ENCODE peak calls at places on chromosomes 5 and 9, in six cellular contexts. One of them, this sample, is unnamed.
A peak's percentile ranks its signal among the peaks of the same experiment; 100 is the strongest.

GRCh38 chr9:37082214-37082765 is 38.1 kb upstream of the ZCCHC7 start:
- DNase-seq in adrenal gland: no peak
- DNase-seq in IMR-90: peak; percentile 28
- DNase-seq in esophagus muscularis mucosa: no peak
- DNase-seq in fibroblast of lung: peak; percentile 37
- DNase-seq in CD4-positive, CD25-positive, alpha-beta regulatory T cell: no peak
- DNase-seq in this sample: no peak

GRCh38 chr9:76733096-76733495 is 31.1 kb upstream of the PCA3 start:
- DNase-seq in adrenal gland: no peak
- DNase-seq in IMR-90: no peak
- DNase-seq in esophagus muscularis mucosa: peak; percentile 29
- DNase-seq in fibroblast of lung: peak; percentile 45
- DNase-seq in CD4-positive, CD25-positive, alpha-beta regulatory T cell: no peak
- DNase-seq in this sample: no peak

GRCh38 chr5:137022043-137022442 is 477.1 kb downstream of the SPOCK1 start:
- DNase-seq in adrenal gland: peak; percentile 40
- DNase-seq in IMR-90: no peak
- DNase-seq in esophagus muscularis mucosa: peak; percentile 90
- DNase-seq in fibroblast of lung: peak; percentile 48
- DNase-seq in CD4-positive, CD25-positive, alpha-beta regulatory T cell: no peak
- DNase-seq in this sample: peak; percentile 11

GRCh38 chr5:171924493-171925122 is 81.8 kb downstream of the FBXW11 start:
- DNase-seq in adrenal gland: no peak
- DNase-seq in IMR-90: no peak
- DNase-seq in esophagus muscularis mucosa: no peak
- DNase-seq in fibroblast of lung: no peak
- DNase-seq in CD4-positive, CD25-positive, alpha-beta regulatory T cell: no peak
- DNase-seq in this sample: no peak

GRCh38 chr5:169716287-169716686 is 79.2 kb downstream of the DOCK2 start:
- DNase-seq in adrenal gland: no peak
- DNase-seq in IMR-90: peak; percentile 74
- DNase-seq in esophagus muscularis mucosa: no peak
- DNase-seq in fibroblast of lung: peak; percentile 79
- DNase-seq in CD4-positive, CD25-positive, alpha-beta regulatory T cell: no peak
- DNase-seq in this sample: no peak

GRCh38 chr5:1751026-1751863 is 48.4 kb downstream of the MRPL36 start:
- DNase-seq in adrenal gland: no peak
- DNase-seq in IMR-90: no peak
- DNase-seq in esophagus muscularis mucosa: no peak
- DNase-seq in fibroblast of lung: no peak
- DNase-seq in CD4-positive, CD25-positive, alpha-beta regulatory T cell: no peak
- DNase-seq in this sample: no peak

GRCh38 chr9:132372177-132373095 is 17.6 kb upstream of the SETX start:
- DNase-seq in adrenal gland: peak; percentile 69
- DNase-seq in IMR-90: peak; percentile 36
- DNase-seq in esophagus muscularis mucosa: no peak
- DNase-seq in fibroblast of lung: no peak
- DNase-seq in CD4-positive, CD25-positive, alpha-beta regulatory T cell: no peak
- DNase-seq in this sample: peak; percentile 21

GRCh38 chr9:33677506-33677809 is 117.9 kb upstream of the PRSS3 start:
- DNase-seq in adrenal gland: no peak
- DNase-seq in IMR-90: no peak
- DNase-seq in esophagus muscularis mucosa: no peak
- DNase-seq in fibroblast of lung: no peak
- DNase-seq in CD4-positive, CD25-positive, alpha-beta regulatory T cell: no peak
- DNase-seq in this sample: no peak

GRCh38 chr9:132560604-132561304 is 21.7 kb upstream of the BARHL1 start:
- DNase-seq in adrenal gland: peak; percentile 57
- DNase-seq in IMR-90: no peak
- DNase-seq in esophagus muscularis mucosa: no peak
- DNase-seq in fibroblast of lung: no peak
- DNase-seq in CD4-positive, CD25-positive, alpha-beta regulatory T cell: no peak
- DNase-seq in this sample: no peak

GRCh38 chr5:10923310-10923709 is 162.3 kb upstream of the DAP start:
- DNase-seq in adrenal gland: no peak
- DNase-seq in IMR-90: no peak
- DNase-seq in esophagus muscularis mucosa: no peak
- DNase-seq in fibroblast of lung: no peak
- DNase-seq in CD4-positive, CD25-positive, alpha-beta regulatory T cell: no peak
- DNase-seq in this sample: no peak

GRCh38 chr9:129560849-129561248 is 60.1 kb downstream of the C9orf50 start:
- DNase-seq in adrenal gland: peak; percentile 72
- DNase-seq in IMR-90: no peak
- DNase-seq in esophagus muscularis mucosa: no peak
- DNase-seq in fibroblast of lung: no peak
- DNase-seq in CD4-positive, CD25-positive, alpha-beta regulatory T cell: no peak
- DNase-seq in this sample: peak; percentile 78

GRCh38 chr5:85614482-85614881 is 1003.3 kb upstream of the COX7C start:
- DNase-seq in adrenal gland: no peak
- DNase-seq in IMR-90: no peak
- DNase-seq in esophagus muscularis mucosa: no peak
- DNase-seq in fibroblast of lung: no peak
- DNase-seq in CD4-positive, CD25-positive, alpha-beta regulatory T cell: no peak
- DNase-seq in this sample: no peak

GRCh38 chr5:79042188-79042587 is 27.3 kb downstream of the DMGDH start:
- DNase-seq in adrenal gland: no peak
- DNase-seq in IMR-90: no peak
- DNase-seq in esophagus muscularis mucosa: no peak
- DNase-seq in fibroblast of lung: no peak
- DNase-seq in CD4-positive, CD25-positive, alpha-beta regulatory T cell: no peak
- DNase-seq in this sample: no peak

GRCh38 chr9:20985851-20986600 is 45.4 kb downstream of the HACD4 start:
- DNase-seq in adrenal gland: no peak
- DNase-seq in IMR-90: no peak
- DNase-seq in esophagus muscularis mucosa: no peak
- DNase-seq in fibroblast of lung: no peak
- DNase-seq in CD4-positive, CD25-positive, alpha-beta regulatory T cell: no peak
- DNase-seq in this sample: no peak

GRCh38 chr5:26662806-26663360 is 375.5 kb downstream of the CDH9 start:
- DNase-seq in adrenal gland: no peak
- DNase-seq in IMR-90: no peak
- DNase-seq in esophagus muscularis mucosa: no peak
- DNase-seq in fibroblast of lung: no peak
- DNase-seq in CD4-positive, CD25-positive, alpha-beta regulatory T cell: no peak
- DNase-seq in this sample: no peak

GRCh38 chr5:1745806-1746370 is 53.7 kb downstream of the MRPL36 start:
- DNase-seq in adrenal gland: peak; percentile 3
- DNase-seq in IMR-90: no peak
- DNase-seq in esophagus muscularis mucosa: no peak
- DNase-seq in fibroblast of lung: no peak
- DNase-seq in CD4-positive, CD25-positive, alpha-beta regulatory T cell: no peak
- DNase-seq in this sample: no peak

GRCh38 chr9:133073264-133074000 is 11.7 kb downstream of the CEL start:
- DNase-seq in adrenal gland: no peak
- DNase-seq in IMR-90: no peak
- DNase-seq in esophagus muscularis mucosa: no peak
- DNase-seq in fibroblast of lung: no peak
- DNase-seq in CD4-positive, CD25-positive, alpha-beta regulatory T cell: no peak
- DNase-seq in this sample: no peak

GRCh38 chr5:135313405-135313804 is 85.6 kb downstream of the MACROH2A1 start:
- DNase-seq in adrenal gland: no peak
- DNase-seq in IMR-90: no peak
- DNase-seq in esophagus muscularis mucosa: peak; percentile 81
- DNase-seq in fibroblast of lung: no peak
- DNase-seq in CD4-positive, CD25-positive, alpha-beta regulatory T cell: no peak
- DNase-seq in this sample: no peak

GRCh38 chr5:36662291-36662851 is 56.0 kb downstream of the SLC1A3 start:
- DNase-seq in adrenal gland: no peak
- DNase-seq in IMR-90: no peak
- DNase-seq in esophagus muscularis mucosa: no peak
- DNase-seq in fibroblast of lung: peak; percentile 89
- DNase-seq in CD4-positive, CD25-positive, alpha-beta regulatory T cell: no peak
- DNase-seq in this sample: no peak

GRCh38 chr5:149240354-149240998 is 31.2 kb upstream of the AFAP1L1 start:
- DNase-seq in adrenal gland: peak; percentile 33
- DNase-seq in IMR-90: no peak
- DNase-seq in esophagus muscularis mucosa: no peak
- DNase-seq in fibroblast of lung: no peak
- DNase-seq in CD4-positive, CD25-positive, alpha-beta regulatory T cell: peak; percentile 54
- DNase-seq in this sample: peak; percentile 21

GRCh38 chr5:83608122-83608521 is 112.5 kb downstream of the HAPLN1 start:
- DNase-seq in adrenal gland: peak; percentile 31
- DNase-seq in IMR-90: peak; percentile 40
- DNase-seq in esophagus muscularis mucosa: peak; percentile 37
- DNase-seq in fibroblast of lung: peak; percentile 63
- DNase-seq in CD4-positive, CD25-positive, alpha-beta regulatory T cell: no peak
- DNase-seq in this sample: peak; percentile 31

GRCh38 chr9:108743901-108744371 is 111.8 kb downstream of the ACTL7B start:
- DNase-seq in adrenal gland: no peak
- DNase-seq in IMR-90: no peak
- DNase-seq in esophagus muscularis mucosa: no peak
- DNase-seq in fibroblast of lung: peak; percentile 8
- DNase-seq in CD4-positive, CD25-positive, alpha-beta regulatory T cell: no peak
- DNase-seq in this sample: peak; percentile 93

GRCh38 chr5:54469655-54470054 is 14.2 kb downstream of the HSPB3 start:
- DNase-seq in adrenal gland: no peak
- DNase-seq in IMR-90: peak; percentile 18
- DNase-seq in esophagus muscularis mucosa: peak; percentile 64
- DNase-seq in fibroblast of lung: no peak
- DNase-seq in CD4-positive, CD25-positive, alpha-beta regulatory T cell: no peak
- DNase-seq in this sample: no peak

GRCh38 chr9:96644137-96644536 is 11.0 kb downstream of the PRXL2C start:
- DNase-seq in adrenal gland: no peak
- DNase-seq in IMR-90: no peak
- DNase-seq in esophagus muscularis mucosa: no peak
- DNase-seq in fibroblast of lung: no peak
- DNase-seq in CD4-positive, CD25-positive, alpha-beta regulatory T cell: no peak
- DNase-seq in this sample: no peak

GRCh38 chr5:132263548-132264261 is 6.2 kb downstream of the PDLIM4 start:
- DNase-seq in adrenal gland: peak; percentile 96
- DNase-seq in IMR-90: peak; percentile 94
- DNase-seq in esophagus muscularis mucosa: peak; percentile 92
- DNase-seq in fibroblast of lung: peak; percentile 94
- DNase-seq in CD4-positive, CD25-positive, alpha-beta regulatory T cell: no peak
- DNase-seq in this sample: peak; percentile 34

GRCh38 chr5:72785796-72786195 is 30.7 kb upstream of the TNPO1 start:
- DNase-seq in adrenal gland: no peak
- DNase-seq in IMR-90: no peak
- DNase-seq in esophagus muscularis mucosa: no peak
- DNase-seq in fibroblast of lung: no peak
- DNase-seq in CD4-positive, CD25-positive, alpha-beta regulatory T cell: no peak
- DNase-seq in this sample: no peak
- H3K4me3 ChIP-seq in adrenal gland: no peak overlapping the region
- H3K4me3 ChIP-seq in IMR-90: no peak overlapping the region
- H3K4me3 ChIP-seq in esophagus muscularis mucosa: no peak overlapping the region
- H3K4me3 ChIP-seq in fibroblast of lung: no peak overlapping the region
- H3K4me3 ChIP-seq in CD4-positive, CD25-positive, alpha-beta regulatory T cell: no peak overlapping the region
- H3K4me3 ChIP-seq in this sample: no peak overlapping the region

DNA sequence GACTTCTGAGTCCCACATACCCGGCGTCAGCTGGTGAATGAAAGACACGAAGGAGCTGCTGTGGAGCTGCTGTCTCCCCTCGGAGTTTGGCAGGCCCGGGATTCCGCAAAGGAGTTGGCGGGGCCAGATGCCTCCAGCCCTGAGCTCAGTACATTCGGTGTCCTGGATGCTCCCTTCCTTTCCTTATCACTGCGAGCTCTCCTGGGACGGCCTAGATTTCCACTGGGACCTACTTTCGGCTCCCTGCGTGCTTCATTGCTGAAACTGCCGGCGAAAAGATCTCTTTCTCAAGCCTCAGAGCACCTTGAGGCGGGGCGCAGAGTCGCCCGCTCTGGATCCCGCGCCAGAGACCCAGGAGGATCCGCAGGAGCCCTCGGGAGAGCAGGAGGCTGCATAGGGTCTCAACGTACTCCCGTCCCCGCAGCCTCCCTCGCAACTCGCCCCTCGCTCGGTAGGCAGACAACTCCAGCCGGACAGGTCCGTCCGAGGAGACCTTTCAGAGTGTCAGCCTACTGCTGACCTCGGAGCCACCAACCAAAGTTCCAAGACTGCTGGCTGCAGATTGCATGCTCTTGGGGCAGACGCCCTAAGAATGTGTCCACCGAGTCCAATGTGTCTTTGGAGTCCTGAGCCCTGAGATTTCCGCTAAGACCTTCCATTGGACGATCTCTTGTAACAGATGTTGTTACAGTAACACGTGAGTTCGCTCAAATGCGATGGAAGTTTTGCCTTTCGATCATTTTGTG is 6.1 kb downstream of the ANXA2R start:
- DNase-seq in adrenal gland: no peak
- DNase-seq in IMR-90: peak; percentile 45
- DNase-seq in esophagus muscularis mucosa: no peak
- DNase-seq in fibroblast of lung: peak; percentile 50
- DNase-seq in CD4-positive, CD25-positive, alpha-beta regulatory T cell: no peak
- DNase-seq in this sample: no peak
- H3K27me3 ChIP-seq in adrenal gland: no peaks in the 10 kb centered on the region
- H3K27me3 ChIP-seq in IMR-90: no peaks in the 10 kb centered on the region
- H3K27me3 ChIP-seq in esophagus muscularis mucosa: peaks cover 71% of the 10 kb centered on the region
- H3K27me3 ChIP-seq in fibroblast of lung: no peaks in the 10 kb centered on the region
- H3K27me3 ChIP-seq in CD4-positive, CD25-positive, alpha-beta regulatory T cell: no peaks in the 10 kb centered on the region
- H3K27me3 ChIP-seq in this sample: peaks cover 29% of the 10 kb centered on the region

GRCh38 chr5:178353461-178353860 is 120.9 kb upstream of the PHYKPL start:
- DNase-seq in adrenal gland: no peak
- DNase-seq in IMR-90: no peak
- DNase-seq in esophagus muscularis mucosa: no peak
- DNase-seq in fibroblast of lung: no peak
- DNase-seq in CD4-positive, CD25-positive, alpha-beta regulatory T cell: no peak
- DNase-seq in this sample: no peak

GRCh38 chr5:178355662-178356061 is 123.1 kb upstream of the PHYKPL start:
- DNase-seq in adrenal gland: no peak
- DNase-seq in IMR-90: no peak
- DNase-seq in esophagus muscularis mucosa: no peak
- DNase-seq in fibroblast of lung: no peak
- DNase-seq in CD4-positive, CD25-positive, alpha-beta regulatory T cell: no peak
- DNase-seq in this sample: no peak

GRCh38 chr5:178357127-178357526 is 124.5 kb upstream of the PHYKPL start:
- DNase-seq in adrenal gland: peak; percentile 25
- DNase-seq in IMR-90: no peak
- DNase-seq in esophagus muscularis mucosa: no peak
- DNase-seq in fibroblast of lung: no peak
- DNase-seq in CD4-positive, CD25-positive, alpha-beta regulatory T cell: no peak
- DNase-seq in this sample: no peak

GRCh38 chr5:178357678-178358077 is 125.1 kb upstream of the PHYKPL start:
- DNase-seq in adrenal gland: no peak
- DNase-seq in IMR-90: no peak
- DNase-seq in esophagus muscularis mucosa: no peak
- DNase-seq in fibroblast of lung: no peak
- DNase-seq in CD4-positive, CD25-positive, alpha-beta regulatory T cell: no peak
- DNase-seq in this sample: no peak

GRCh38 chr5:178356459-178356872 is 123.9 kb upstream of the PHYKPL start:
- DNase-seq in adrenal gland: no peak
- DNase-seq in IMR-90: no peak
- DNase-seq in esophagus muscularis mucosa: no peak
- DNase-seq in fibroblast of lung: no peak
- DNase-seq in CD4-positive, CD25-positive, alpha-beta regulatory T cell: no peak
- DNase-seq in this sample: peak; percentile 84
- H3K4me3 ChIP-seq in adrenal gland: no peak overlapping the region
- H3K4me3 ChIP-seq in IMR-90: no peak overlapping the region
- H3K4me3 ChIP-seq in esophagus muscularis mucosa: no peak overlapping the region
- H3K4me3 ChIP-seq in fibroblast of lung: no peak overlapping the region
- H3K4me3 ChIP-seq in CD4-positive, CD25-positive, alpha-beta regulatory T cell: no peak overlapping the region
- H3K4me3 ChIP-seq in this sample: no peak overlapping the region

DNA sequence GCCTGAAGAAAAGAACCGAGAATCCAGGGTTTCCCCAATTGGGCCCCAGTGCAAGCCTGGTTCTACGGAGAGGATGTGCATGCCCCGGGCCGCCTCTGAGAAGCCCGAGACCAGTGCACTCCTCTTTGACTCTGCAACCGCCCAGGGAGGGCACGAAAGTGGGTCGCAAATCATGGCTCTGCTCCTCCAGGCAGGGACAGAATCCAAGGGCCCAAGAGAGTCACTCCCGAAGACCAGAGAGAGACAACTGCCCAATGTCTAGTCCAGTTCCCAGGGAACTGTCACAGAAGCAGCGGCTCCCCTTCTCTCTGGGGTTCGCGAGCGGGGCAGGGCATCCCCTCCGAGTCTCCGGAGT is 107.8 kb downstream of the PSD2 start:
- DNase-seq in adrenal gland: no peak
- DNase-seq in IMR-90: no peak
- DNase-seq in esophagus muscularis mucosa: no peak
- DNase-seq in fibroblast of lung: no peak
- DNase-seq in CD4-positive, CD25-positive, alpha-beta regulatory T cell: no peak
- DNase-seq in this sample: no peak
- H3K27me3 ChIP-seq in adrenal gland: no peaks in the 10 kb centered on the region
- H3K27me3 ChIP-seq in IMR-90: peaks cover 88% of the 10 kb centered on the region
- H3K27me3 ChIP-seq in esophagus muscularis mucosa: peaks cover 36% of the 10 kb centered on the region
- H3K27me3 ChIP-seq in fibroblast of lung: peaks cover 46% of the 10 kb centered on the region
- H3K27me3 ChIP-seq in CD4-positive, CD25-positive, alpha-beta regulatory T cell: peaks cover 25% of the 10 kb centered on the region
- H3K27me3 ChIP-seq in this sample: peaks cover 4% of the 10 kb centered on the region